ENCODE peak calls at places on chromosome 7, in nine cellular contexts. Q is OCI-LY7; B is small intestine; N is vagina; P is uterus; E is CD4-positive, CD25-positive, alpha-beta regulatory T cell; X is SK-N-SH; W is astrocyte; G is CD4-positive, alpha-beta memory T cell. D is an unnamed sample. For H3K4me1, the result is how much of the 10 kb centered on the place peaks cover.

GRCh38 chr7:44154703-44155102 is 13.6 kb upstream of the MYL7 start:
- DNase-seq in Q (no peak), B (no peak), N (no peak), P (no peak), E (no peak), X (no peak), W (peak), G (no peak), D (no peak)

GRCh38 chr7:100801833-100802568 is 25.3 kb downstream of the EPHB4 start:
- DNase-seq in Q (no peak), B (peak), N (no peak), P (peak), E (no peak), X (peak), W (peak), G (no peak), D (peak)

GRCh38 chr7:15175103-15175502 is 272.6 kb upstream of the DGKB start:
- DNase-seq in Q (no peak), B (no peak), N (no peak), P (no peak), E (no peak), X (no peak), W (no peak), G (no peak), D (no peak)

GRCh38 chr7:22481726-22482125 is 18.3 kb downstream of the STEAP1B start:
- DNase-seq in Q (peak), B (peak), N (no peak), P (no peak), E (no peak), X (no peak), W (peak), G (no peak), D (no peak)

GRCh38 chr7:127588019-127588696 is at the start of gene ARF5:
- DNase-seq in Q (peak), B (peak), N (no peak), P (peak), E (peak), X (peak), W (peak), G (peak), D (peak)

GRCh38 chr7:157224627-157225026 is 85.9 kb downstream of the UBE3C start:
- DNase-seq in Q (peak), B (no peak), N (no peak), P (no peak), E (no peak), X (peak), W (peak), G (no peak), D (peak)

GRCh38 chr7:127828843-127829502 is 177.0 kb downstream of the SND1 start:
- DNase-seq in Q (peak), B (no peak), N (no peak), P (no peak), E (no peak), X (no peak), W (no peak), G (no peak), D (no peak)

GRCh38 chr7:1512781-1513656 is 8.8 kb upstream of the INTS1 start:
- DNase-seq in Q (peak), B (no peak), N (no peak), P (peak), E (no peak), X (no peak), W (peak), G (peak), D (no peak)

GRCh38 chr7:47478017-47478344 is 103.9 kb downstream of the TNS3 start:
- DNase-seq in Q (no peak), B (no peak), N (no peak), P (no peak), E (no peak), X (no peak), W (peak), G (no peak), D (no peak)

GRCh38 chr7:82348251-82348650 is 95.3 kb downstream of the CACNA2D1 start:
- DNase-seq in Q (no peak), B (no peak), N (no peak), P (no peak), E (no peak), X (no peak), W (no peak), G (no peak), D (no peak)

GRCh38 chr7:23061327-23061726 is 44.3 kb upstream of the KLHL7 start:
- DNase-seq in Q (no peak), B (no peak), N (no peak), P (no peak), E (no peak), X (no peak), W (no peak), G (no peak), D (no peak)

GRCh38 chr7:32515890-32516550 is 20.7 kb downstream of the AVL9 start:
- DNase-seq in Q (no peak), B (peak), N (no peak), P (no peak), E (no peak), X (no peak), W (peak), G (no peak), D (peak)

GRCh38 chr7:24778543-24779282 is 21.4 kb upstream of the GSDME start:
- DNase-seq in Q (peak), B (no peak), N (no peak), P (no peak), E (no peak), X (no peak), W (peak), G (no peak), D (no peak)

GRCh38 chr7:30164567-30164966 is 29.8 kb downstream of the MTURN start:
- DNase-seq in Q (peak), B (peak), N (no peak), P (no peak), E (no peak), X (peak), W (peak), G (peak), D (peak)

GRCh38 chr7:28759373-28760013 is 198.6 kb downstream of the TRIL start:
- DNase-seq in Q (no peak), B (no peak), N (no peak), P (no peak), E (no peak), X (no peak), W (peak), G (no peak), D (no peak)

GRCh38 chr7:69430502-69431145 is 167.7 kb upstream of the AUTS2 start:
- DNase-seq in Q (peak), B (peak), N (no peak), P (peak), E (no peak), X (no peak), W (no peak), G (no peak), D (peak)

GRCh38 chr7:55019329-55019690 is 493 bp downstream of the EGFR start:
- DNase-seq in Q (no peak), B (peak), N (no peak), P (peak), E (no peak), X (no peak), W (no peak), G (no peak), D (peak)

GRCh38 chr7:129783097-129783919 is 169.5 kb downstream of the UBE2H start:
- DNase-seq in Q (no peak), B (no peak), N (no peak), P (no peak), E (no peak), X (peak), W (no peak), G (no peak), D (no peak)

GRCh38 chr7:151431281-151431767 is 8.6 kb downstream of the CRYGN start:
- DNase-seq in Q (no peak), B (no peak), N (no peak), P (no peak), E (no peak), X (no peak), W (no peak), G (no peak), D (no peak)

GRCh38 chr7:158246272-158246959 is 341.2 kb downstream of the PTPRN2 start:
- DNase-seq in Q (no peak), B (no peak), N (peak), P (no peak), E (no peak), X (no peak), W (no peak), G (no peak), D (no peak)

GRCh38 chr7:139560678-139561077 is 37.2 kb downstream of the CLEC2L start:
- DNase-seq in Q (no peak), B (peak), N (no peak), P (no peak), E (no peak), X (peak), W (no peak), G (no peak), D (no peak)

GRCh38 chr7:41459183-41459582 is 243.7 kb downstream of the INHBA start:
- DNase-seq in Q (no peak), B (no peak), N (no peak), P (no peak), E (no peak), X (no peak), W (no peak), G (no peak), D (no peak)

GRCh38 chr7:83161186-83161585 is 1.5 kb downstream of the PCLO start:
- DNase-seq in Q (no peak), B (peak), N (no peak), P (no peak), E (no peak), X (no peak), W (no peak), G (no peak), D (peak)

GRCh38 chr7:44379366-44380178 is 54.2 kb upstream of the CAMK2B start:
- DNase-seq in Q (no peak), B (no peak), N (peak), P (no peak), E (no peak), X (peak), W (no peak), G (no peak), D (peak)

GRCh38 chr7:107890962-107891618 is at the start of gene DLD:
- DNase-seq in Q (peak), B (peak), N (peak), P (peak), E (peak), X (peak), W (peak), G (peak), D (peak)

GRCh38 chr7:38310601-38311057 is 37.2 kb upstream of the TARP start:
- DNase-seq in Q (no peak), B (no peak), N (no peak), P (peak), E (no peak), X (peak), W (no peak), G (no peak), D (no peak)

DNA sequence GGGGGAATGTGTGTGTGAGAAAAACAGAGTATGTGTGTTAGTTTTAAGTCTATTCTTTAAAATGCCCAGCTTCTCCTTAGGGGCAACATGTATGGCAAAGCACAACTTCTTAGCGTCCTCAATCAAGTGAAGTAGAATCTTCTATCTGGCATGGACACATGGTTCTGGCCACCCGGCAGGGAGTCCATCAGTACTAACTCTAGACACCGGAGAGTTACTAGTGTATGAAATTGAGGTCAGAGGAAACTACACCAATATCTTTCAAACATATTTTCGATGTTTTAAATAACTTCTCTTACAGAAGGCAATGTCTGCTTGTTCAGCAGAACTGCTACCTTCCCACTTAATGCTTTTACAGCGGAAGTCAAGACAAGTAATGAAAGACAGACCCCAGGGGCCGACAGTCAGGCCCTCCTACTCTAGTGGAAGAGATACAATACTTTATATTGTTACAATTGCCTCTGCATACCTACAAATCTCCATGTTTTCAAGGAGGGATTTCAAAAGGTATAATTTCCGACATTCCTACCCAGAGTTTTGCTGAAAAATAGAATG is 89.8 kb downstream of the RNF216 start:
- DNase-seq in Q (no peak), B (no peak), N (no peak), P (no peak), E (no peak), X (no peak), W (no peak), G (no peak), D (no peak)
- H3K4me1 ChIP-seq in Q (under half), B (under half), N (half or more), P (under half), E (half or more), X (half or more), W (half or more), G (half or more), D (half or more)

GRCh38 chr7:134779741-134780065 is 269 bp downstream of the CALD1 start:
- DNase-seq in Q (no peak), B (peak), N (no peak), P (peak), E (no peak), X (no peak), W (no peak), G (no peak), D (no peak)

GRCh38 chr7:134782121-134782623 is 2.7 kb downstream of the CALD1 start:
- DNase-seq in Q (no peak), B (no peak), N (no peak), P (no peak), E (no peak), X (no peak), W (peak), G (no peak), D (no peak)

GRCh38 chr7:134781171-134781570 is 1.7 kb downstream of the CALD1 start:
- DNase-seq in Q (no peak), B (no peak), N (no peak), P (no peak), E (no peak), X (no peak), W (no peak), G (no peak), D (no peak)

GRCh38 chr7:134778941-134779740 is at the start of gene CALD1:
- DNase-seq in Q (no peak), B (peak), N (peak), P (peak), E (no peak), X (peak), W (peak), G (no peak), D (peak)

DNA sequence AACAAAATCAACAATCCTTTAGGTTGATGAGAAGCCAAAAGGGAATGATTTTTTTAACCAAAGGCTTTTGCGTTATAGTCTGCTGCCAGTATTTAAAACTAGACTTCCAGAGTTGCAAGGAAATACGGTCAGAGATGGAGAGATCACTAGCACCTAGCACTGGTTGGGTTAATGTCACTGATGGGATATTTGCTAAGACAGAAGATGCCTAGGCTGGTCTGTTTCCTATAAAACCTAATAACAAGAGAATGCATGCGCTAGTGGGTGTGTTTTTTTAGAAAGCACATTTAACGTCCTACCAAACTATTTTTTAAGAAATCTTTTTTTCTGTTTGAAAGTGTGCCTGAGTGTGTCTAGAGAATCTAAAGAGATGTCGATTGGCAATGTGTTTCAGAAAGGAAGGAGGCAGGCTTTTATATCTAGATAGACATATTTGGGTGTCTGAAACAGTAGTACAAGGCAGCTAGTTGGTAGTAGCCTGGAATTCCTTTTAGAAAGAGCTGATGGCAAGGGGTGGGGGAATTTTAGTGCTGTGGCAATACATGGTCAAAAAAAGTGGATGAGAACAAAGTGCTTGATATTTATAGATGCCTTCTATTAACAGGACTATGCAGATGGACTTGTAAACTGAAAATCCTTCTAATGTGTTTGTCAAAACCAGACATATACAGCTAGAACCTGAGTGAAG is 876 bp downstream of the CALD1 start:
- DNase-seq in Q (no peak), B (no peak), N (no peak), P (no peak), E (no peak), X (no peak), W (no peak), G (no peak), D (no peak)
- H3K4me1 ChIP-seq in Q (under half), B (under half), N (under half), P (under half), E (under half), X (under half), W (under half), G (under half), D (under half)

DNA sequence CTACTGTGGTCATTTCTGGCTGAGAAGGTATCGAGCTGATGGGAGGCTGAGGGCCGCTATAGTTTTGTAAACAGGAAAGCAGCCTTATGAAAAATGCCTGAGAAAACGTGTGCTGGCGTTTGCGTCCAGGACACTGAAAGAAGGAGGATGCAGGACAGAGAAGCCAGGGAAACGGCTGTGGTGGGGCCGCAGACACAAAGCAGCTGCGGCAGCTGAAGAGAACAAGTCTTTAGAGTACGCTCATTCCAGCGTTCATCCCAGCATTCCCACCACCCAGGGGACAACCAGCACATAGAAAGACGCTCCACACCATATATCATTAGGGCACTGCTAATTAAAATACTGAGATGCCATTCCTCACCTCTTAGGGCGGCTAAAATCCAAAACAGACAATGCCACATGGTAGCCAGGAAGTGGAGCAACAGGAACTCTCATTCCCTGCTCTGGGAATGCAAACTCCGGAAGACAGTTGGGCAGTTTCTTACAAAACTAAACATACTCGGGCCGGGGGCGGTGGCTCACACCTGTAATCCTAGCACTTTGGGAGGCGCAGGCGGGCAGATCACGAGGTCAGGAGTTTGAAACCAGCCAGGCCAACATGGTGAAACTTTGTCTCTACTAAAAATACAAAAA is 18.4 kb downstream of the GNA12 start:
- DNase-seq in Q (no peak), B (no peak), N (no peak), P (no peak), E (no peak), X (no peak), W (no peak), G (no peak), D (no peak)
- H3K4me1 ChIP-seq in Q (half or more), B (under half), N (half or more), P (under half), E (under half), X (under half), W (half or more), G (under half), D (under half)

GRCh38 chr7:35694784-35695627 is at the start of gene HERPUD2:
- DNase-seq in Q (peak), B (peak), N (peak), P (peak), E (peak), X (peak), W (peak), G (peak), D (peak)

GRCh38 chr7:35695628-35695888 is 623 bp upstream of the HERPUD2 start:
- DNase-seq in Q (no peak), B (peak), N (no peak), P (no peak), E (no peak), X (peak), W (no peak), G (no peak), D (no peak)

GRCh38 chr7:35691827-35692307 is 3.1 kb downstream of the HERPUD2 start:
- DNase-seq in Q (peak), B (peak), N (no peak), P (no peak), E (peak), X (peak), W (no peak), G (peak), D (peak)

GRCh38 chr7:35695987-35696386 is 1.1 kb upstream of the HERPUD2 start:
- DNase-seq in Q (no peak), B (no peak), N (no peak), P (no peak), E (no peak), X (no peak), W (no peak), G (no peak), D (no peak)

DNA sequence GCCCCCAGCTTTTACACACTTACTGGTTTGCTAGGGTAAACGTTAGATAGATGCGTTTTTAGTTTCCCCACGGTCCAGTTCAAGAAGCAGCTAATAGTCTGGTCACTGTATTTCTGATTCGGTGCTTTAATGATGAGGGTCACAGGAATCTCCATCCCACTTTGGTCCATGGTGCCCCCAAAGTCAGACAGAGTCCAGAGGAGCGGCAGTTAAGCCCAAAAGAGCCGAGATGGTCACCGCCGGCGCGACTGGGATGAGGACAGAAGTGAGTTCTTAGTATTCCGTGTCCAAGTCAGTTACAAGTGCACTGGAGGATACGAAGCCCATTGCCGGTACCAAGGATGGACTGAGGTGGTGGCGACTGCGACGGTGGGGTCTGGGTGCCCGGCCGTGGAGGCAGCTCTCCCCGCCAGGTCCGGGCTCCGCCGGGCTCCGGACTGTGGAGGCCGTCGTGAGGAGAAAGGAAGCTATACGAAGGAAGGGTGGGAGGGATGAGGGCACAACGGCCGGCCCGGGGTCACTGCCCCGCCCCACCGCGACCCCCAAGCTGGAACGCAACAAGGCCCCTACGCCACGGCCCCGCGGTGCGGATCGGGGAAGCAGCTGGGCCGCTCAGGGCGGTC is 663 bp downstream of the HERPUD2 start:
- DNase-seq in Q (peak), B (peak), N (no peak), P (no peak), E (no peak), X (peak), W (no peak), G (no peak), D (no peak)
- H3K4me1 ChIP-seq in Q (under half), B (under half), N (half or more), P (under half), E (half or more), X (under half), W (under half), G (under half), D (under half)

D was measured in hepatocyte.